ENCODE peak calls at places on chromosomes 12 and 14, in eight cellular contexts. O is AG09319; Z is stimulated activated CD4-positive, alpha-beta T cell treated with anti-CD3 and anti-CD28 coated beads, Interleukin-1b, Interleukin-23, amount 100 ng/mL, for 1 hour; A is fibroblast of pulmonary artery; U is iris pigment epithelial cell; X is effector memory CD4-positive, alpha-beta T cell; J is esophagus squamous epithelium; S is neuronal stem cell. E is an unnamed sample.

GRCh38 chr14:64293976-64294671 is at the start of gene ESR2:
- DNase-seq in A (peak; percentile 50), S (peak; percentile 48), Z (no peak), O (no peak), X (no peak), J (no peak), U (peak; percentile 56), E (peak; percentile 4)

GRCh38 chr12:2179953-2180736 is 127.4 kb downstream of the CACNA1C start:
- DNase-seq in U (peak; percentile 83), Z (no peak), X (no peak), J (no peak), A (peak; percentile 92), O (peak; percentile 87), S (no peak), E (peak; percentile 85)

GRCh38 chr14:92121207-92121669 is 268 bp downstream of the NDUFB1 start:
- DNase-seq in X (no peak), O (no peak), U (peak; percentile 65), S (peak; percentile 20), Z (no peak), A (peak; percentile 49), J (no peak), E (no peak)

GRCh38 chr14:77306406-77307098 is 14.1 kb downstream of the POMT2 start:
- DNase-seq in O (no peak), X (no peak), U (peak; percentile 15), J (no peak), S (no peak), A (no peak), Z (no peak), E (no peak)

GRCh38 chr14:103819503-103820307 is 27.7 kb downstream of the PPP1R13B start:
- DNase-seq in J (no peak), Z (no peak), U (peak; percentile 10), S (peak; percentile 5), A (peak; percentile 48), O (peak; percentile 10), X (no peak), E (no peak)

GRCh38 chr12:43273467-43273866 is 278.5 kb downstream of the ADAMTS20 start:
- DNase-seq in S (no peak), X (no peak), O (no peak), J (no peak), A (no peak), U (no peak), Z (no peak), E (no peak)

GRCh38 chr12:75571651-75572050 is 60.2 kb upstream of the KRR1 start:
- DNase-seq in A (no peak), S (no peak), X (no peak), Z (no peak), J (no peak), U (no peak), O (no peak), E (no peak)

GRCh38 chr14:44963775-44964380 is 1.9 kb downstream of the TOGARAM1 start:
- DNase-seq in U (peak; percentile 2), A (peak; percentile 11), J (no peak), O (no peak), X (no peak), S (no peak), Z (no peak), E (no peak)

GRCh38 chr12:52151859-52152783 is 39.7 kb downstream of the KRT80 start:
- DNase-seq in A (peak; percentile 60), X (peak; percentile 52), S (peak; percentile 68), Z (peak; percentile 50), J (no peak), U (peak; percentile 44), O (peak; percentile 32), E (no peak)

GRCh38 chr14:88829188-88829587 is 4.7 kb downstream of the TTC8 start:
- DNase-seq in Z (no peak), O (no peak), A (no peak), J (no peak), S (no peak), X (no peak), U (no peak), E (no peak)

GRCh38 chr12:27651201-27651600 is 45.0 kb upstream of the REP15 start:
- DNase-seq in S (no peak), X (no peak), Z (no peak), A (no peak), J (no peak), O (no peak), U (no peak), E (no peak)

E was measured in amniotic stem cell.